ENCODE peak calls at places on chromosomes 4 and X, in four cellular contexts. J is hypothalamus; C is stimulated activated naive CD8-positive, alpha-beta T cell treated with anti-CD3 and anti-CD28 coated beads, Interleukin-15, Interleukin-2, amounts not matched to agents 100 U/mL and 50 U/mL, for 24 hours; U is activated CD8-positive, alpha-beta memory T cell treated with anti-CD3 and anti-CD28 coated beads for 48 hours. D is an unnamed sample.

GRCh38 chr4:133151681-133152329 is 2.7 kb downstream of the PCDH10 start:
- DNase-seq in J (peak), U (no peak), C (no peak), D (no peak)

GRCh38 chr4:39613093-39613656 is 25.5 kb downstream of the SMIM14 start:
- DNase-seq in C (no peak), U (no peak), J (no peak), D (no peak)

GRCh38 chrX:97490656-97491055 is 606.9 kb downstream of the RPA4 start:
- DNase-seq in U (no peak), C (no peak), J (no peak), D (no peak)

GRCh38 chrX:150935466-150935865 is 37.0 kb upstream of the CD99L2 start:
- DNase-seq in U (no peak), C (no peak), J (no peak), D (no peak)

GRCh38 chrX:120304241-120304640 is 7.0 kb downstream of the TMEM255A start:
- DNase-seq in U (no peak), C (no peak), J (no peak), D (no peak)

GRCh38 chr4:105710678-105711077 is 2.1 kb downstream of the GSTCD start:
- DNase-seq in C (no peak), J (no peak), U (no peak), D (no peak)

GRCh38 chr4:146256328-146256727 is 42.0 kb downstream of the REELD1 start:
- DNase-seq in C (no peak), U (no peak), J (no peak), D (no peak)

GRCh38 chr4:183256756-183257385 is 63.2 kb downstream of the CLDN22 start:
- DNase-seq in J (no peak), C (peak), U (no peak), D (no peak)

GRCh38 chr4:165378763-165379631 is at the start of gene CPE:
- DNase-seq in U (peak), J (peak), C (peak), D (no peak)

GRCh38 chr4:82864336-82865001 is 26.5 kb downstream of the SEC31A start:
- DNase-seq in U (no peak), C (no peak), J (no peak), D (no peak)

GRCh38 chr4:41120297-41121217 is 93.8 kb downstream of the APBB2 start:
- DNase-seq in C (no peak), U (no peak), J (peak), D (no peak)

GRCh38 chr4:24495388-24495787 is 89.0 kb downstream of the DHX15 start:
- DNase-seq in U (no peak), C (no peak), J (no peak), D (no peak)

GRCh38 chr4:55880652-55881280 is 27.3 kb downstream of the EXOC1 start:
- DNase-seq in J (no peak), C (no peak), U (no peak), D (no peak)

GRCh38 chr4:59727745-59728144 is 1472.4 kb upstream of the ADGRL3 start:
- DNase-seq in J (no peak), U (no peak), C (no peak), D (no peak)

GRCh38 chr4:8780086-8780485 is 91.6 kb downstream of the HMX1 start:
- DNase-seq in C (no peak), U (no peak), J (no peak), D (no peak)

GRCh38 chr4:24560770-24561415 is 23.5 kb downstream of the DHX15 start:
- DNase-seq in C (no peak), J (no peak), U (no peak), D (no peak)

GRCh38 chr4:137968956-137969709 is 273.0 kb downstream of the SLC7A11 start:
- DNase-seq in C (no peak), U (no peak), J (no peak), D (no peak)

GRCh38 chrX:88135735-88136134 is 611.3 kb upstream of the CPXCR1 start:
- DNase-seq in J (no peak), U (no peak), C (no peak), D (no peak)

GRCh38 chr4:71293705-71294104 is 45.1 kb upstream of the SLC4A4 start:
- DNase-seq in C (no peak), J (no peak), U (no peak), D (no peak)

GRCh38 chr4:31461425-31461824 is 741.3 kb downstream of the PCDH7 start:
- DNase-seq in J (no peak), U (no peak), C (no peak), D (no peak)

GRCh38 chr4:125736057-125736456 is 421.3 kb downstream of the FAT4 start:
- DNase-seq in J (no peak), U (no peak), C (no peak), D (no peak)

GRCh38 chr4:151703401-151703800 is 57.4 kb downstream of the GATB start:
- DNase-seq in J (no peak), U (no peak), C (no peak), D (no peak)

GRCh38 chr4:146132445-146132844 is 43.1 kb upstream of the LSM6 start:
- DNase-seq in C (peak), J (no peak), U (no peak), D (no peak)

GRCh38 chr4:86451560-86452322 is 91.9 kb upstream of the MAPK10 start:
- DNase-seq in U (no peak), C (no peak), J (no peak), D (no peak)